ENCODE peak calls at places on chromosomes 11 and 22, in seven cellular contexts. M is HFF-Myc, W is lower leg skin, K is Caki2, H is foreskin melanocyte, U is MM.1S, G is spleen. O is an unnamed sample.

GRCh38 chr11:109132539-109132938 is 289.5 kb upstream of the C11orf87 start:
- DNase-seq in M (no peak), W (no peak), K (no peak), H (no peak), U (no peak), G (no peak), O (no peak)

GRCh38 chr11:79080506-79080905 is 360.3 kb downstream of the TENM4 start:
- DNase-seq in M (no peak), W (no peak), K (no peak), H (no peak), U (no peak), G (no peak), O (no peak)

GRCh38 chr11:103465555-103466140 is 356.4 kb downstream of the DYNC2H1 start:
- DNase-seq in M (no peak), W (no peak), K (no peak), H (no peak), U (peak), G (no peak), O (no peak)

GRCh38 chr11:225734-226453 is 10.2 kb downstream of the SIRT3 start:
- DNase-seq in M (no peak), W (no peak), K (no peak), H (no peak), U (no peak), G (no peak), O (no peak)

GRCh38 chr11:63910605-63911195 is 6.3 kb downstream of the RCOR2 start:
- DNase-seq in M (no peak), W (no peak), K (no peak), H (no peak), U (no peak), G (no peak), O (no peak)

GRCh38 chr22:44425356-44425755 is 72.7 kb downstream of the RTL6 start:
- DNase-seq in M (no peak), W (no peak), K (no peak), H (no peak), U (no peak), G (no peak), O (no peak)

GRCh38 chr11:17405232-17406005 is 17.0 kb upstream of the KCNJ11 start:
- DNase-seq in M (peak), W (peak), K (peak), H (peak), U (peak), G (peak), O (peak)

GRCh38 chr11:31844351-31844750 is 33.2 kb upstream of the PAX6 start:
- DNase-seq in M (no peak), W (no peak), K (no peak), H (no peak), U (no peak), G (no peak), O (no peak)

GRCh38 chr11:122632178-122632824 is 23.2 kb upstream of the UBASH3B start:
- DNase-seq in M (no peak), W (no peak), K (no peak), H (no peak), U (no peak), G (no peak), O (no peak)

GRCh38 chr22:46593211-46593676 is 26.9 kb upstream of the GRAMD4 start:
- DNase-seq in M (no peak), W (peak), K (no peak), H (no peak), U (no peak), G (peak), O (no peak)

GRCh38 chr11:124823512-124824376 is 23.5 kb upstream of the MSANTD2 start:
- DNase-seq in M (no peak), W (no peak), K (peak), H (no peak), U (no peak), G (no peak), O (no peak)

GRCh38 chr11:82494988-82495432 is 238.7 kb downstream of the FAM181B start:
- DNase-seq in M (no peak), W (no peak), K (no peak), H (peak), U (peak), G (no peak), O (no peak)

GRCh38 chr11:27420722-27421572 is 51.6 kb downstream of the LGR4 start:
- DNase-seq in M (no peak), W (no peak), K (no peak), H (no peak), U (no peak), G (no peak), O (no peak)

GRCh38 chr11:57343825-57344224 is 5.7 kb downstream of the P2RX3 start:
- DNase-seq in M (no peak), W (no peak), K (no peak), H (no peak), U (no peak), G (no peak), O (no peak)

GRCh38 chr22:19823191-19823590 is 31.5 kb downstream of the GNB1L start:
- DNase-seq in M (no peak), W (no peak), K (no peak), H (no peak), U (no peak), G (no peak), O (no peak)

GRCh38 chr11:36744375-36745168 is 146.5 kb upstream of the RAG2 start:
- DNase-seq in M (peak), W (peak), K (peak), H (peak), U (peak), G (peak), O (peak)

GRCh38 chr11:9462806-9463537 is 2.2 kb downstream of the ZNF143 start:
- DNase-seq in M (no peak), W (no peak), K (no peak), H (no peak), U (no peak), G (no peak), O (no peak)

GRCh38 chr11:62146476-62147200 is 22.8 kb downstream of the INCENP start:
- DNase-seq in M (no peak), W (no peak), K (no peak), H (no peak), U (no peak), G (peak), O (no peak)

GRCh38 chr22:19962246-19962908 is 20.8 kb upstream of the TXNRD2 start:
- DNase-seq in M (no peak), W (peak), K (peak), H (peak), U (peak), G (peak), O (no peak)

GRCh38 chr22:50256936-50257440 is 4.5 kb downstream of the MAPK12 start:
- DNase-seq in M (no peak), W (no peak), K (no peak), H (no peak), U (no peak), G (no peak), O (peak)

GRCh38 chr11:115587718-115588342 is 83.6 kb upstream of the CADM1 start:
- DNase-seq in M (no peak), W (no peak), K (no peak), H (no peak), U (no peak), G (no peak), O (no peak)

GRCh38 chr11:1049071-1049405 is 12.5 kb upstream of the MUC6 start:
- DNase-seq in M (no peak), W (no peak), K (no peak), H (no peak), U (no peak), G (no peak), O (no peak)

GRCh38 chr22:24968066-24968561 is 15.6 kb downstream of the KIAA1671 start:
- DNase-seq in M (no peak), W (no peak), K (peak), H (no peak), U (no peak), G (no peak), O (peak)

GRCh38 chr11:88087281-88087680 is 88.0 kb downstream of the RAB38 start:
- DNase-seq in M (no peak), W (no peak), K (no peak), H (no peak), U (no peak), G (no peak), O (no peak)

GRCh38 chr11:36091256-36091811 is 147.5 kb downstream of the LDLRAD3 start:
- DNase-seq in M (no peak), W (no peak), K (no peak), H (no peak), U (no peak), G (no peak), O (no peak)

GRCh38 chr11:106697058-106697457 is 321.2 kb downstream of the GUCY1A2 start:
- DNase-seq in M (no peak), W (no peak), K (no peak), H (no peak), U (no peak), G (no peak), O (no peak)

GRCh38 chr11:131867457-131868257 is 497.2 kb downstream of the NTM start:
- DNase-seq in M (peak), W (peak), K (no peak), H (peak), U (peak), G (no peak), O (peak)

GRCh38 chr22:17633217-17633997 is 4.9 kb upstream of the ATP6V1E1 start:
- DNase-seq in M (no peak), W (no peak), K (peak), H (no peak), U (no peak), G (no peak), O (peak)

GRCh38 chr11:64569300-64569970 is 21.6 kb upstream of the SLC22A12 start:
- DNase-seq in M (no peak), W (no peak), K (no peak), H (no peak), U (no peak), G (peak), O (no peak)

GRCh38 chr11:11842426-11843008 is 745 bp downstream of the USP47 start:
- DNase-seq in M (peak), W (peak), K (peak), H (peak), U (peak), G (no peak), O (peak)

GRCh38 chr11:67631427-67631826 is 1.7 kb upstream of the NUDT8 start:
- DNase-seq in M (no peak), W (no peak), K (no peak), H (no peak), U (no peak), G (peak), O (peak)